ENCODE peak calls at places on chromosomes 11 and 22, in six cellular contexts. One of them, this sample, is unnamed.
A peak's percentile ranks its signal among the peaks of the same experiment; 100 is the strongest.

GRCh38 chr11:7611411-7611810 is 61.9 kb downstream of the CYB5R2 start:
- DNase-seq in endothelial cell: no peak
- DNase-seq in A549: no peak
- DNase-seq in hypothalamus: no peak
- DNase-seq in smooth muscle cell of the brain vasculature: no peak
- DNase-seq in Caco-2: no peak
- DNase-seq in this sample: no peak

GRCh38 chr11:64677441-64678023 is 45.5 kb downstream of the NRXN2 start:
- DNase-seq in endothelial cell: no peak
- DNase-seq in A549: no peak
- DNase-seq in hypothalamus: no peak
- DNase-seq in smooth muscle cell of the brain vasculature: no peak
- DNase-seq in Caco-2: no peak
- DNase-seq in this sample: no peak

GRCh38 chr11:57133616-57134015 is 48.1 kb upstream of the LRRC55 start:
- DNase-seq in endothelial cell: no peak
- DNase-seq in A549: no peak
- DNase-seq in hypothalamus: no peak
- DNase-seq in smooth muscle cell of the brain vasculature: no peak
- DNase-seq in Caco-2: no peak
- DNase-seq in this sample: no peak

GRCh38 chr11:111776398-111777093 is 10.4 kb upstream of the PPP2R1B start:
- DNase-seq in endothelial cell: no peak
- DNase-seq in A549: no peak
- DNase-seq in hypothalamus: no peak
- DNase-seq in smooth muscle cell of the brain vasculature: no peak
- DNase-seq in Caco-2: no peak
- DNase-seq in this sample: no peak

GRCh38 chr22:44698531-44699421 is 3.2 kb upstream of the PRR5 start:
- DNase-seq in endothelial cell: no peak
- DNase-seq in A549: no peak
- DNase-seq in hypothalamus: no peak
- DNase-seq in smooth muscle cell of the brain vasculature: no peak
- DNase-seq in Caco-2: no peak
- DNase-seq in this sample: no peak

GRCh38 chr11:114441921-114442320 is 2.7 kb downstream of the REXO2 start:
- DNase-seq in endothelial cell: no peak
- DNase-seq in A549: no peak
- DNase-seq in hypothalamus: no peak
- DNase-seq in smooth muscle cell of the brain vasculature: no peak
- DNase-seq in Caco-2: no peak
- DNase-seq in this sample: no peak

GRCh38 chr22:33418483-33418882 is 360.3 kb upstream of the SYN3 start:
- DNase-seq in endothelial cell: no peak
- DNase-seq in A549: no peak
- DNase-seq in hypothalamus: no peak
- DNase-seq in smooth muscle cell of the brain vasculature: no peak
- DNase-seq in Caco-2: no peak
- DNase-seq in this sample: no peak

GRCh38 chr11:65452806-65453490 is 30.4 kb downstream of the NEAT1 start:
- DNase-seq in endothelial cell: no peak
- DNase-seq in A549: no peak
- DNase-seq in hypothalamus: no peak
- DNase-seq in smooth muscle cell of the brain vasculature: no peak
- DNase-seq in Caco-2: peak; percentile 19
- DNase-seq in this sample: no peak

GRCh38 chr11:2761131-2762030 is 61.6 kb upstream of the KCNQ1OT1 start:
- DNase-seq in endothelial cell: peak; percentile 2
- DNase-seq in A549: no peak
- DNase-seq in hypothalamus: no peak
- DNase-seq in smooth muscle cell of the brain vasculature: no peak
- DNase-seq in Caco-2: peak; percentile 33
- DNase-seq in this sample: no peak

GRCh38 chr11:5102246-5102645 is 32.9 kb downstream of the OR52E1 start:
- DNase-seq in endothelial cell: no peak
- DNase-seq in A549: no peak
- DNase-seq in hypothalamus: no peak
- DNase-seq in smooth muscle cell of the brain vasculature: no peak
- DNase-seq in Caco-2: no peak
- DNase-seq in this sample: no peak

GRCh38 chr22:39136317-39136716 is 16.2 kb downstream of the CBX7 start:
- DNase-seq in endothelial cell: no peak
- DNase-seq in A549: no peak
- DNase-seq in hypothalamus: no peak
- DNase-seq in smooth muscle cell of the brain vasculature: no peak
- DNase-seq in Caco-2: no peak
- DNase-seq in this sample: no peak

GRCh38 chr22:33625959-33626358 is 294.3 kb downstream of the LARGE1 start:
- DNase-seq in endothelial cell: no peak
- DNase-seq in A549: no peak
- DNase-seq in hypothalamus: no peak
- DNase-seq in smooth muscle cell of the brain vasculature: no peak
- DNase-seq in Caco-2: no peak
- DNase-seq in this sample: no peak

GRCh38 chr11:109205312-109205711 is 216.7 kb upstream of the C11orf87 start:
- DNase-seq in endothelial cell: no peak
- DNase-seq in A549: no peak
- DNase-seq in hypothalamus: no peak
- DNase-seq in smooth muscle cell of the brain vasculature: no peak
- DNase-seq in Caco-2: no peak
- DNase-seq in this sample: no peak

GRCh38 chr11:121421149-121421906 is 30.8 kb upstream of the SORL1 start:
- DNase-seq in endothelial cell: no peak
- DNase-seq in A549: no peak
- DNase-seq in hypothalamus: no peak
- DNase-seq in smooth muscle cell of the brain vasculature: no peak
- DNase-seq in Caco-2: no peak
- DNase-seq in this sample: no peak

GRCh38 chr11:105219670-105220069 is 80.1 kb upstream of the CARD18 start:
- DNase-seq in endothelial cell: no peak
- DNase-seq in A549: no peak
- DNase-seq in hypothalamus: no peak
- DNase-seq in smooth muscle cell of the brain vasculature: no peak
- DNase-seq in Caco-2: no peak
- DNase-seq in this sample: no peak

GRCh38 chr11:24963879-24964278 is 467.0 kb downstream of the LUZP2 start:
- DNase-seq in endothelial cell: no peak
- DNase-seq in A549: no peak
- DNase-seq in hypothalamus: no peak
- DNase-seq in smooth muscle cell of the brain vasculature: no peak
- DNase-seq in Caco-2: no peak
- DNase-seq in this sample: no peak

GRCh38 chr22:50734343-50734771 is 3.6 kb upstream of the ACR start:
- DNase-seq in endothelial cell: peak; percentile 5
- DNase-seq in A549: no peak
- DNase-seq in hypothalamus: no peak
- DNase-seq in smooth muscle cell of the brain vasculature: no peak
- DNase-seq in Caco-2: no peak
- DNase-seq in this sample: no peak

GRCh38 chr11:8826901-8827560 is 84.0 kb upstream of the AKIP1 start:
- DNase-seq in endothelial cell: no peak
- DNase-seq in A549: no peak
- DNase-seq in hypothalamus: no peak
- DNase-seq in smooth muscle cell of the brain vasculature: no peak
- DNase-seq in Caco-2: no peak
- DNase-seq in this sample: no peak

GRCh38 chr11:58503361-58503856 is 4.5 kb downstream of the OR5B21 start:
- DNase-seq in endothelial cell: no peak
- DNase-seq in A549: no peak
- DNase-seq in hypothalamus: no peak
- DNase-seq in smooth muscle cell of the brain vasculature: no peak
- DNase-seq in Caco-2: no peak
- DNase-seq in this sample: no peak

This sample was measured in HuH-7.